ENCODE peak calls at places on chromosome 11, in four cellular contexts. V is H1, W is HepG2, G is GM12878. R is an unnamed sample. For H3K36me3, the result is how much of the 10 kb centered on the place peaks cover.

GRCh38 chr11:72091292-72091691 is 10.6 kb downstream of the LRRC51 start:
- DNase-seq in G (no peak), V (peak), W (peak), R (peak)

GRCh38 chr11:111454561-111455192 is 57.5 kb downstream of the BTG4 start:
- DNase-seq in G (no peak), V (no peak), W (peak), R (peak)

GRCh38 chr11:47152126-47152952 is 24.3 kb downstream of the ARFGAP2 start:
- DNase-seq in G (no peak), V (no peak), W (no peak), R (no peak)

GRCh38 chr11:113184498-113184897 is 129.9 kb upstream of the TTC12 start:
- DNase-seq in V (no peak), G (no peak), W (peak), R (peak)

GRCh38 chr11:95297680-95298452 is 66.9 kb upstream of the SESN3 start:
- DNase-seq in V (no peak), G (no peak), W (no peak), R (no peak)

GRCh38 chr11:120413480-120413879 is 77.3 kb downstream of the ARHGEF12 start:
- DNase-seq in V (no peak), G (no peak), W (no peak), R (no peak)

GRCh38 chr11:26028294-26028954 is 303.5 kb upstream of the ANO3 start:
- DNase-seq in G (no peak), W (peak), V (no peak), R (no peak)

GRCh38 chr11:33706546-33706945 is 5.9 kb upstream of the C11orf91 start:
- DNase-seq in G (no peak), V (no peak), W (no peak), R (no peak)

GRCh38 chr11:122202161-122202950 is 86.3 kb upstream of the BLID start:
- DNase-seq in V (no peak), W (peak), G (no peak), R (no peak)

DNA sequence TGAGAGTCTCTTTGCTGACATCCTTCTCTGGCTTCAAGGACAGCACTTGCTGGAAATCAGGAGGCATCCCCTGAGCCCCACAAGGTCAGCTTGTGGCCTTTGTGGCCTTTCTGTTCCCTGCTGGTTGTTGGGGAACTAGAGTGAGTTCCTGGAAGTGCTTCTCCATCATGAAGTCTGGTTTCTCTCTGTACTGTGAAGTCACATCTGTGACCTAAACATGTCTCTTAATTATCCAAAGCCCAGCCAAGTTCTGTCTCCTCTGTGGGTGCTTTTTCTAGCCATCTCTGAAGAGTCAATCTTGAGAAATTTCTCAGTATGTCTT is 24.4 kb downstream of the IGHMBP2 start:
- DNase-seq in V (no peak), G (no peak), W (no peak), R (no peak)
- H3K36me3 ChIP-seq in V (under half), G (under half), W (half or more), R (half or more)

DNA sequence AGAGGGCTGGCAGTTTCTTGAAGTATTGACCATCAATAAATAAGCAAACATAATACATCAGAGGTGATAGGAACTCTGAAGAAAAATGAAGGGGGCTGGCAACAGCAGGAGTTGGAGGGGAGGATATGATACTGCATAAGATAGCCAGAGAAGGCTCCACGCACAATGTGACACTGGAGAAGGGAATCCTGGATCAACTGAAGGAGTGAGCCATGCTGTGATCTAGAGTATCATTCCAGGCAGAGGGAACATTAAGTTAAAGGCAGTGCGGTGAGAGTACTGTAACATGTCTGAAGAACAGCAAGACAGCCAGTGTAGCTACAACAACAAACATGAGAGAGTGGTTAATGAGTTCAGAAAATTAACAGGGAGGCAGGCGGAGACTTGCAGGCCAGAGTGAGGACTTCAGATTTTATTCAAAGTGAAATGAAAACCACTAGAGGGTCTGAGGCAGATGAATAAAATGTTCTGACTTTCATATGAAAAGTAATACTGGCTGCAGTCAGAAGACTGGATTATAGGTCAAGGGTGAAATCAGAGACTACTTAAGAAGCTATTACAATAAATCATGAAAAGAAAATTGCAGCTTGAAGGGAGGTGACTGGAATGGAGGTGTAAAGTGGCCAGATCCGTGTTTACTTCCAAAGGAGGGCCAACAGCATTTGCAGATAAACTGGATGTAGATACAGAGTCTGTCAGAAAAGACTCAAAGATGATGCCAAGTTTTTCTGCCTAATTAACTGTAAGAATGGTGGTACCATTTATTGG is 49.4 kb downstream of the RRAS2 start:
- DNase-seq in V (no peak), G (no peak), W (no peak), R (no peak)
- TF ChIP-seq ZNF274 in V (no peak), G (no peak), W (no peak), R (no peak)

GRCh38 chr11:106668147-106668546 is 350.1 kb downstream of the GUCY1A2 start:
- DNase-seq in V (no peak), W (no peak), G (no peak), R (no peak)
- TF ChIP-seq SUZ12 in V (no peak), W (no peak), G (no peak), R (no peak)

GRCh38 chr11:130128626-130129025 is 31.0 kb upstream of the ST14 start:
- DNase-seq in G (no peak), W (no peak), V (no peak), R (no peak)

GRCh38 chr11:130125638-130126037 is 33.9 kb upstream of the ST14 start:
- DNase-seq in W (no peak), V (no peak), G (no peak), R (no peak)

GRCh38 chr11:130124096-130124495 is 35.5 kb upstream of the ST14 start:
- DNase-seq in G (no peak), W (peak), V (no peak), R (no peak)

GRCh38 chr11:130129922-130130321 is 29.7 kb upstream of the ST14 start:
- DNase-seq in G (no peak), V (no peak), W (peak), R (no peak)

DNA sequence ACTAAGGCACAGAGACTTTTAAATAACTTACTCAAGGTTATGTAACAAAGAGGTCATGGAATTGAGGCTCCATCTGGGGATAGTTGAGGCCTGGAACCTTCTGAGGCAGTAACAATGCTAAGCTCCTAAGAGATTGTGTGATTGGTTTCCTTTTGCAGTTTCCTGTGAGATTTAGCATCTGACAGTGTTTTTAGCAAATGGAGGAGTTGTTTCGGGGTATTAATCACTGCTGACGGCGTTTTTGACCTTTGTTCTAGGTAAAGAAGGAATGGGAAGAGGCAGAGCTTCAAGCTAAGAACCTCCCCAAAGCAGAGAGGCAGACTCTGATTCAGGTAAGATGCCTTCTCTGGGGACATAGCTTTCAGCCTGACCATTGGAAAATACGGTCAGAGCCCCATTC is 32.1 kb upstream of the ST14 start:
- DNase-seq in V (no peak), G (no peak), W (no peak), R (no peak)
- H3K36me3 ChIP-seq in V (under half), G (under half), W (half or more), R (half or more)